ENCODE peak calls at places on chromosomes 4 and X, in seven cellular contexts. Q is left ventricle myocardium inferior; X is CD8-positive, alpha-beta memory T cell; R is GM06990; G is brain microvascular endothelial cell; A is endodermal cell; P is aorta. N is an unnamed sample.

GRCh38 chrX:16771483-16772398 is 14.5 kb upstream of the TXLNG start:
- DNase-seq in Q (no peak), X (no peak), R (peak; percentile 9), G (peak; percentile 86), A (peak; percentile 87), P (no peak), N (no peak)

GRCh38 chrX:115892787-115893671 is 277.5 kb upstream of the AGTR2 start:
- DNase-seq in Q (no peak), X (peak; percentile 36), R (peak; percentile 75), G (peak; percentile 28), A (peak; percentile 86), P (peak; percentile 63), N (no peak)

GRCh38 chrX:151710457-151710856 is 5.4 kb upstream of the FATE1 start:
- DNase-seq in Q (no peak), X (no peak), R (no peak), G (no peak), A (no peak), P (no peak), N (no peak)

GRCh38 chr4:155762351-155762750 is 3.5 kb downstream of the GUCY1B1 start:
- DNase-seq in Q (no peak), X (no peak), R (no peak), G (no peak), A (no peak), P (no peak), N (no peak)

GRCh38 chrX:39145859-39146258 is 344.6 kb downstream of the MID1IP1 start:
- DNase-seq in Q (no peak), X (no peak), R (no peak), G (no peak), A (no peak), P (no peak), N (no peak)

GRCh38 chr4:24471623-24472510 is 112.5 kb downstream of the DHX15 start:
- DNase-seq in Q (peak; percentile 25), X (no peak), R (peak; percentile 27), G (no peak), A (peak; percentile 87), P (no peak), N (peak; percentile 9)

GRCh38 chrX:50609796-50610195 is 139.2 kb upstream of the DGKK start:
- DNase-seq in Q (no peak), X (no peak), R (no peak), G (peak; percentile 5), A (no peak), P (no peak), N (no peak)

GRCh38 chr4:28443371-28443770 is 1582.7 kb downstream of the STIM2 start:
- DNase-seq in Q (no peak), X (no peak), R (no peak), G (no peak), A (no peak), P (no peak), N (no peak)

GRCh38 chrX:135346975-135347374 is 37.7 kb downstream of the ETDC start:
- DNase-seq in Q (peak; percentile 14), X (no peak), R (no peak), G (no peak), A (no peak), P (no peak), N (no peak)

DNA sequence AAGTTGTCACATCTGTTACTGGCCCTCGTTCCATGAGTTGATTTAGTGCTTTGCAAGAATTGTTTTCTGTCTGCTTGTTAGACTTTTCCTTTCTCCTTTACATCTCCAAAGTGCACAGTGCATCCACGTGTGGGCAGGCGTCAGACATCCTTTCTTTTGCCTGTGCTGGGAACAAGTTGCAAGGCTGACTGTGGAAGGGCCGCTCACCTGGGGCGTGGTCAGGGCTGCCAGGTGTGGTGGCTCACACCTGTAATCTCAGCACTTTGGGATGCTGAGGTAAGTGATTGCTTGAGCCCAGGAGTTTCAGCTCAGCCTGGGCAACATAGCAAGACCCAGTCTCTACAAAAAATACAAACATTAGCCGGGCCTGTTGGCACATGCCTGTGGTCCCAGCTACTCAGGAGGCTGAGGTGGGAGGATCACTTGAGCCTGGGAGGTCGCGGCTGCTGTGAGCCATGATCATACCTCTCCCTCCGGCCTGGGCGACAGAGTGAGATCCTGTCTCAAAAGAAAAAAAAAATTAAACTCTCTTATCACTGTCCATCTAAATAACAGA is 46.2 kb downstream of the RGS12 start:
- DNase-seq in Q (no peak), X (no peak), R (no peak), G (no peak), A (no peak), P (no peak), N (no peak)
- H3K36me3 ChIP-seq in Q (no peaks in the 10 kb centered on the region), X (no peaks in the 10 kb centered on the region), R (no peaks in the 10 kb centered on the region), G (no peaks in the 10 kb centered on the region), A (peaks cover 5% of the 10 kb centered on the region), P (no peaks in the 10 kb centered on the region), N (no peaks in the 10 kb centered on the region)

GRCh38 chr4:8411351-8412180 is 29.0 kb downstream of the ACOX3 start:
- DNase-seq in Q (no peak), X (no peak), R (no peak), G (no peak), A (no peak), P (no peak), N (no peak)
- H3K36me3 ChIP-seq in Q (peaks cover 68% of the 10 kb centered on the region), X (peaks cover 12% of the 10 kb centered on the region), R (peaks cover 26% of the 10 kb centered on the region), G (peaks cover 17% of the 10 kb centered on the region), A (peaks cover 94% of the 10 kb centered on the region), P (no peaks in the 10 kb centered on the region), N (no peaks in the 10 kb centered on the region)

DNA sequence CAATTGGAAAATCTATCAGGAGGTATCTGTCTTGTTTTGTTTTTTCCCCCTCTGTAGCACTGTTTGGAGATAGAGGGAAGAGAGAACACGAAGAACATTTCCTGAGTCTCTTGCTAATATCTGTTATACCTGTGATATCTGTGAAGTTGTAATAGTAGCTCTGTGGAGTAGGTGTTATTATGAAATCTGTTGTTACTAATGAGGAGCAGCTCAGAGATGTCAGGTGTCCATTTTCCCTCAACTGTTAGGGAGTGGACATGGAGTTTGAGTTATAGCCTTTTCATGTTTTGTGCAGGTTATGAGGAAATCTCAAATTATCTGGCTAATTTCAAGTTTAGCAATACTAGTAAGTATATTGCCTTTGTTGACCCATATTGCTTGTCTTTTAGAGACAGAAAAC is 52.4 kb downstream of the SEC24B start:
- DNase-seq in Q (no peak), X (no peak), R (no peak), G (no peak), A (no peak), P (no peak), N (no peak)
- H3K36me3 ChIP-seq in Q (peaks cover 22% of the 10 kb centered on the region), X (peaks cover 9% of the 10 kb centered on the region), R (no peaks in the 10 kb centered on the region), G (peaks cover 8% of the 10 kb centered on the region), A (peaks cover 52% of the 10 kb centered on the region), P (no peaks in the 10 kb centered on the region), N (no peaks in the 10 kb centered on the region)

GRCh38 chrX:47227334-47227583 is 5.5 kb upstream of the USP11 start:
- DNase-seq in Q (no peak), X (no peak), R (no peak), G (no peak), A (no peak), P (no peak), N (no peak)

GRCh38 chrX:47226071-47226470 is 6.7 kb upstream of the USP11 start:
- DNase-seq in Q (no peak), X (no peak), R (no peak), G (no peak), A (no peak), P (no peak), N (no peak)

GRCh38 chrX:47224896-47225290 is 6.4 kb downstream of the CDK16 start:
- DNase-seq in Q (no peak), X (no peak), R (no peak), G (no peak), A (no peak), P (no peak), N (no peak)

GRCh38 chrX:47228550-47229270 is 4.1 kb upstream of the USP11 start:
- DNase-seq in Q (no peak), X (no peak), R (no peak), G (no peak), A (no peak), P (no peak), N (no peak)

DNA sequence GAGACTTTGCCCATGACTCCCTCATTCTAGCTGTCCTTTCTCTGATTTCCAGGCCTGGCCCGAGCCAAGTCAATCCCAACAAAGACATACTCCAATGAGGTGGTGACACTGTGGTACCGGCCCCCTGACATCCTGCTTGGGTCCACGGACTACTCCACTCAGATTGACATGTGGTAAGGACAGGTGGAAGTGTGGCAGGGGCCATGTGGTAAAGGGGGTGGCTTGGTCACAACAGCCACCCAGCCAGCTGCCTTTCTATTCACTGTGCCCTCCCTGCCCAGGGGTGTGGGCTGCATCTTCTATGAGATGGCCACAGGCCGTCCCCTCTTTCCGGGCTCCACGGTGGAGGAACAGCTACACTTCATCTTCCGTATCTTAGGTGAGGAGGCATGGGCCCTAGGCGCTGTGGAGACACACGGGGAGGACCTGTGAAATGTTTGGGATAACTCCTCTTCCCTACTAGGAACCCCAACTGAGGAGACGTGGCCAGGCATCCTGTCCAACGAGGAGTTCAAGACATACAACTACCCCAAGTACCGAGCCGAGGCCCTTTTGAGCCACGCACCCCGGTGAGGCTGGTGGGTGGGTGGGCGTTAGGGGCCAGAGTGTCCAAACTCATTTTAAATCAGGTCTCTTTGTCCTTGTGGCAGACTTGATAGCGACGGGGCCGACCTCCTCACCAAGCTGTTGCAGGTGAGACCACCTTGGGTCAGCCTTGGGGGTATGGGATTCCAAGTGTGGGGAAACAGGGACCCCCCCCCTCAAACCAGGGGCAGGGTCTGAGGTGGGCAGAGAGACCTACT is 6.1 kb upstream of the USP11 start:
- DNase-seq in Q (no peak), X (no peak), R (no peak), G (no peak), A (no peak), P (no peak), N (no peak)
- H3K36me3 ChIP-seq in Q (peaks cover 51% of the 10 kb centered on the region), X (peaks cover 21% of the 10 kb centered on the region), R (peaks cover 15% of the 10 kb centered on the region), G (peaks cover 60% of the 10 kb centered on the region), A (peaks cover 45% of the 10 kb centered on the region), P (no peaks in the 10 kb centered on the region), N (peaks cover 6% of the 10 kb centered on the region)

GRCh38 chr4:112650332-112650731 is 13.4 kb downstream of the LARP7 start:
- DNase-seq in Q (no peak), X (no peak), R (no peak), G (no peak), A (no peak), P (no peak), N (no peak)

GRCh38 chr4:112647785-112648184 is 10.8 kb downstream of the LARP7 start:
- DNase-seq in Q (no peak), X (no peak), R (no peak), G (peak; percentile 11), A (no peak), P (no peak), N (no peak)

GRCh38 chr4:112646632-112647537 is 9.9 kb downstream of the LARP7 start:
- DNase-seq in Q (no peak), X (no peak), R (no peak), G (no peak), A (no peak), P (no peak), N (no peak)

GRCh38 chr4:112649055-112649408 is 12.1 kb downstream of the LARP7 start:
- DNase-seq in Q (no peak), X (no peak), R (no peak), G (no peak), A (no peak), P (no peak), N (no peak)

GRCh38 chr4:112648263-112649054 is 11.5 kb downstream of the LARP7 start:
- DNase-seq in Q (no peak), X (no peak), R (no peak), G (no peak), A (peak; percentile 89), P (no peak), N (no peak)
- H3K36me3 ChIP-seq in Q (peaks cover 90% of the 10 kb centered on the region), X (peaks cover 38% of the 10 kb centered on the region), R (peaks cover 5% of the 10 kb centered on the region), G (peaks cover 19% of the 10 kb centered on the region), A (peaks cover 22% of the 10 kb centered on the region), P (peaks cover 9% of the 10 kb centered on the region), N (peaks cover 93% of the 10 kb centered on the region)

GRCh38 chr4:99074816-99075215 is 13.8 kb downstream of the ADH5 start:
- DNase-seq in Q (no peak), X (no peak), R (no peak), G (no peak), A (no peak), P (no peak), N (no peak)
- H3K36me3 ChIP-seq in Q (peaks cover 98% of the 10 kb centered on the region), X (peaks cover 45% of the 10 kb centered on the region), R (peaks cover 8% of the 10 kb centered on the region), G (peaks cover 60% of the 10 kb centered on the region), A (peaks cover 94% of the 10 kb centered on the region), P (peaks cover 7% of the 10 kb centered on the region), N (peaks cover 18% of the 10 kb centered on the region)

N was measured in tibial nerve.